ENCODE peak calls at places on chromosome 6, in nine cellular contexts. W is GM12865, Z is HFFc6, O is PC-3, U is GM10248, I is mucosa of descending colon, V is thoracic aorta, J is B cell, B is uterus. K is an unnamed sample.

GRCh38 chr6:164098857-164099534 is 684.5 kb downstream of the QKI start:
- DNase-seq in W (no peak), Z (no peak), O (no peak), U (no peak), I (no peak), V (no peak), J (no peak), B (no peak), K (no peak)

GRCh38 chr6:22892452-22892851 is 323.1 kb downstream of the HDGFL1 start:
- DNase-seq in W (no peak), Z (peak; percentile 96), O (peak; percentile 91), U (no peak), I (no peak), V (no peak), J (no peak), B (peak; percentile 54), K (peak; percentile 24)

GRCh38 chr6:116847234-116847633 is 18.4 kb upstream of the GPRC6A start:
- DNase-seq in W (peak; percentile 16), Z (peak; percentile 57), O (peak; percentile 60), U (peak; percentile 5), I (no peak), V (no peak), J (no peak), B (no peak), K (no peak)

GRCh38 chr6:113147544-113147943 is 709.6 kb upstream of the MARCKS start:
- DNase-seq in W (no peak), Z (peak; percentile 86), O (no peak), U (no peak), I (no peak), V (no peak), J (no peak), B (no peak), K (no peak)

GRCh38 chr6:162177733-162178132 is 549.8 kb downstream of the PRKN start:
- DNase-seq in W (no peak), Z (no peak), O (no peak), U (no peak), I (no peak), V (no peak), J (no peak), B (no peak), K (no peak)

GRCh38 chr6:71125216-71125615 is 163.4 kb upstream of the OGFRL1 start:
- DNase-seq in W (no peak), Z (no peak), O (no peak), U (no peak), I (no peak), V (no peak), J (no peak), B (no peak), K (no peak)

GRCh38 chr6:113361014-113361645 is 496.0 kb upstream of the MARCKS start:
- DNase-seq in W (no peak), Z (peak; percentile 77), O (peak; percentile 81), U (no peak), I (no peak), V (no peak), J (no peak), B (no peak), K (no peak)

GRCh38 chr6:133312006-133312405 is 70.8 kb downstream of the EYA4 start:
- DNase-seq in W (no peak), Z (no peak), O (no peak), U (no peak), I (no peak), V (no peak), J (no peak), B (no peak), K (no peak)

GRCh38 chr6:166318649-166319600 is 10.7 kb upstream of the PRR18 start:
- DNase-seq in W (no peak), Z (no peak), O (no peak), U (no peak), I (no peak), V (no peak), J (no peak), B (no peak), K (peak; percentile 79)

GRCh38 chr6:53702316-53702715 is 36.8 kb upstream of the KLHL31 start:
- DNase-seq in W (no peak), Z (no peak), O (no peak), U (no peak), I (no peak), V (no peak), J (no peak), B (no peak), K (no peak)

GRCh38 chr6:7389162-7389450 is 436 bp downstream of the CAGE1 start:
- DNase-seq in W (no peak), Z (peak; percentile 51), O (peak; percentile 58), U (no peak), I (no peak), V (peak; percentile 31), J (no peak), B (no peak), K (no peak)

GRCh38 chr6:106381223-106381622 is 20.7 kb downstream of the CRYBG1 start:
- DNase-seq in W (no peak), Z (no peak), O (peak; percentile 75), U (no peak), I (no peak), V (no peak), J (no peak), B (no peak), K (no peak)

GRCh38 chr6:55474386-55474785 is 104.6 kb downstream of the HMGCLL1 start:
- DNase-seq in W (no peak), Z (no peak), O (peak; percentile 50), U (no peak), I (no peak), V (no peak), J (no peak), B (no peak), K (no peak)

GRCh38 chr6:113560908-113561307 is 296.2 kb upstream of the MARCKS start:
- DNase-seq in W (no peak), Z (peak; percentile 64), O (peak; percentile 81), U (no peak), I (no peak), V (no peak), J (no peak), B (no peak), K (no peak)

GRCh38 chr6:125188037-125188436 is 34.5 kb downstream of the TPD52L1 start:
- DNase-seq in W (no peak), Z (peak; percentile 73), O (no peak), U (no peak), I (no peak), V (no peak), J (no peak), B (no peak), K (no peak)

GRCh38 chr6:146097586-146097985 is 68.7 kb downstream of the GRM1 start:
- DNase-seq in W (no peak), Z (no peak), O (no peak), U (no peak), I (no peak), V (no peak), J (no peak), B (no peak), K (no peak)

GRCh38 chr6:16793828-16794412 is 32.7 kb upstream of the ATXN1 start:
- DNase-seq in W (no peak), Z (no peak), O (no peak), U (no peak), I (no peak), V (no peak), J (no peak), B (no peak), K (no peak)
- TF ChIP-seq CTCF in W (no peak), Z (peak; percentile 60), O (no peak), U (no peak), I (no peak), V (no peak), J (no peak), B (no peak), K (no peak)

GRCh38 chr6:157272866-157273755 is 50.2 kb downstream of the TMEM242 start:
- DNase-seq in W (peak; percentile 21), Z (no peak), O (no peak), U (no peak), I (no peak), V (no peak), J (peak; percentile 63), B (no peak), K (peak; percentile 88)
- TF ChIP-seq CTCF in W (no peak), Z (peak; percentile 8), O (no peak), U (no peak), I (no peak), V (peak; percentile 14), J (peak; percentile 36), B (no peak), K (no peak)

GRCh38 chr6:46128476-46128875 is 1.3 kb upstream of the ENPP4 start:
- DNase-seq in W (peak; percentile 32), Z (no peak), O (no peak), U (peak; percentile 13), I (no peak), V (no peak), J (peak; percentile 33), B (no peak), K (no peak)

GRCh38 chr6:46134216-46134615 is 4.4 kb downstream of the ENPP4 start:
- DNase-seq in W (no peak), Z (no peak), O (no peak), U (no peak), I (no peak), V (no peak), J (no peak), B (no peak), K (no peak)

GRCh38 chr6:46129301-46129633 is 522 bp upstream of the ENPP4 start:
- DNase-seq in W (no peak), Z (no peak), O (no peak), U (no peak), I (no peak), V (no peak), J (no peak), B (no peak), K (no peak)

GRCh38 chr6:46130665-46131064 is 876 bp downstream of the ENPP4 start:
- DNase-seq in W (peak; percentile 20), Z (no peak), O (peak; percentile 10), U (no peak), I (no peak), V (no peak), J (peak; percentile 7), B (no peak), K (peak; percentile 32)

GRCh38 chr6:46129634-46130505 is at the start of gene ENPP4:
- DNase-seq in W (peak; percentile 96), Z (no peak), O (peak; percentile 98), U (peak; percentile 96), I (peak; percentile 92), V (peak; percentile 52), J (peak; percentile 95), B (peak; percentile 54), K (peak; percentile 77)
- TF ChIP-seq CTCF in W (peak; percentile 7), Z (no peak), O (no peak), U (no peak), I (no peak), V (no peak), J (no peak), B (no peak), K (no peak)

GRCh38 chr6:3063733-3064700 is 4.3 kb upstream of the RIPK1 start:
- DNase-seq in W (peak; percentile 93), Z (peak; percentile 94), O (peak; percentile 90), U (peak; percentile 92), I (peak; percentile 97), V (peak; percentile 86), J (peak; percentile 92), B (peak; percentile 93), K (peak; percentile 94)
- TF ChIP-seq CTCF in W (peak; percentile 2), Z (peak; percentile 26), O (no peak), U (no peak), I (no peak), V (no peak), J (no peak), B (no peak), K (no peak)

DNA sequence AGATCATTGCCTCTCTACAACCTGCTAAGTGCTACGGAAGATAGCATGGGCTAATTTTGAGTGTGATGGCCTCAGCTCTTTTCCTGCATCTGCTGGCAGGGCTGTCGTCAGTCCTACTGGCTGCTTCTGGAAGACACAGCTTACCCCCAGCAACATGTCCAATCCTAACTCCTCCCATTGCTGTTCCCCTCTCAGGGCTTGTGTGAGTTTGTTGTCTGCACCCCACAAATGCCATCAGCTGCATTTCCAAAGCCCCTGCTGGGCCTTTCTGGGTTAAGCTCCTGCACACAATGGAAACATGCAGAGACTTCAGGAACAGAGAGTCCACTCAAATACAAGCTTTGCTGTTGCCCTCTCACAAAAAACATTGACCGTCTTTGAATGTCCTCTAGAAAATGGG is 84.7 kb downstream of the RNF182 start:
- DNase-seq in W (no peak), Z (no peak), O (no peak), U (no peak), I (no peak), V (no peak), J (no peak), B (no peak), K (no peak)
- TF ChIP-seq CTCF in W (no peak), Z (no peak), O (no peak), U (no peak), I (no peak), V (no peak), J (no peak), B (no peak), K (no peak)

K was measured in lower leg skin.